ENCODE peak calls at places on chromosome 16, in eight cellular contexts. One of them, this sample, is unnamed.
A peak's percentile ranks its signal among the peaks of the same experiment; 100 is the strongest.

GRCh38 chr16:67015317-67015731 is 13.6 kb upstream of the CBFB start:
- DNase-seq in left cardiac atrium: no peak
- DNase-seq in neural progenitor cell: no peak
- DNase-seq in GM19239: no peak
- DNase-seq in NCI-H69: no peak
- DNase-seq in iPS-NIHi11: no peak
- DNase-seq in A549: no peak
- DNase-seq in activated CD8-positive, alpha-beta memory T cell treated with anti-CD3 and anti-CD28 coated beads for 4 hours: no peak
- DNase-seq in this sample: no peak

GRCh38 chr16:84294196-84295142 is at the start of gene WFDC1:
- DNase-seq in left cardiac atrium: peak; percentile 45
- DNase-seq in neural progenitor cell: peak; percentile 37
- DNase-seq in GM19239: no peak
- DNase-seq in NCI-H69: peak; percentile 37
- DNase-seq in iPS-NIHi11: peak; percentile 31
- DNase-seq in A549: no peak
- DNase-seq in activated CD8-positive, alpha-beta memory T cell treated with anti-CD3 and anti-CD28 coated beads for 4 hours: no peak
- DNase-seq in this sample: no peak

GRCh38 chr16:81319221-81319912 is 4.6 kb downstream of the GAN start:
- DNase-seq in left cardiac atrium: no peak
- DNase-seq in neural progenitor cell: no peak
- DNase-seq in GM19239: no peak
- DNase-seq in NCI-H69: no peak
- DNase-seq in iPS-NIHi11: no peak
- DNase-seq in A549: no peak
- DNase-seq in activated CD8-positive, alpha-beta memory T cell treated with anti-CD3 and anti-CD28 coated beads for 4 hours: no peak
- DNase-seq in this sample: peak; percentile 20

GRCh38 chr16:84788968-84789371 is 30.8 kb upstream of the CRISPLD2 start:
- DNase-seq in left cardiac atrium: no peak
- DNase-seq in neural progenitor cell: no peak
- DNase-seq in GM19239: no peak
- DNase-seq in NCI-H69: no peak
- DNase-seq in iPS-NIHi11: no peak
- DNase-seq in A549: no peak
- DNase-seq in activated CD8-positive, alpha-beta memory T cell treated with anti-CD3 and anti-CD28 coated beads for 4 hours: no peak
- DNase-seq in this sample: no peak

GRCh38 chr16:66720766-66721165 is 24.2 kb upstream of the CMTM4 start:
- DNase-seq in left cardiac atrium: no peak
- DNase-seq in neural progenitor cell: no peak
- DNase-seq in GM19239: no peak
- DNase-seq in NCI-H69: peak; percentile 23
- DNase-seq in iPS-NIHi11: no peak
- DNase-seq in A549: no peak
- DNase-seq in activated CD8-positive, alpha-beta memory T cell treated with anti-CD3 and anti-CD28 coated beads for 4 hours: no peak
- DNase-seq in this sample: no peak

GRCh38 chr16:73457851-73458250 is 409.9 kb upstream of the ZFHX3 start:
- DNase-seq in left cardiac atrium: no peak
- DNase-seq in neural progenitor cell: no peak
- DNase-seq in GM19239: no peak
- DNase-seq in NCI-H69: no peak
- DNase-seq in iPS-NIHi11: no peak
- DNase-seq in A549: no peak
- DNase-seq in activated CD8-positive, alpha-beta memory T cell treated with anti-CD3 and anti-CD28 coated beads for 4 hours: no peak
- DNase-seq in this sample: no peak

GRCh38 chr16:65816556-65816955 is 549.9 kb upstream of the CDH5 start:
- DNase-seq in left cardiac atrium: no peak
- DNase-seq in neural progenitor cell: no peak
- DNase-seq in GM19239: no peak
- DNase-seq in NCI-H69: no peak
- DNase-seq in iPS-NIHi11: no peak
- DNase-seq in A549: no peak
- DNase-seq in activated CD8-positive, alpha-beta memory T cell treated with anti-CD3 and anti-CD28 coated beads for 4 hours: no peak
- DNase-seq in this sample: no peak

GRCh38 chr16:69072640-69072974 is 32.8 kb upstream of the HAS3 start:
- DNase-seq in left cardiac atrium: no peak
- DNase-seq in neural progenitor cell: no peak
- DNase-seq in GM19239: no peak
- DNase-seq in NCI-H69: no peak
- DNase-seq in iPS-NIHi11: no peak
- DNase-seq in A549: no peak
- DNase-seq in activated CD8-positive, alpha-beta memory T cell treated with anti-CD3 and anti-CD28 coated beads for 4 hours: no peak
- DNase-seq in this sample: no peak

GRCh38 chr16:89958068-89958467 is 9.5 kb downstream of the DEF8 start:
- DNase-seq in left cardiac atrium: peak; percentile 47
- DNase-seq in neural progenitor cell: peak; percentile 58
- DNase-seq in GM19239: no peak
- DNase-seq in NCI-H69: no peak
- DNase-seq in iPS-NIHi11: peak; percentile 84
- DNase-seq in A549: peak; percentile 58
- DNase-seq in activated CD8-positive, alpha-beta memory T cell treated with anti-CD3 and anti-CD28 coated beads for 4 hours: no peak
- DNase-seq in this sample: no peak

GRCh38 chr16:75854117-75854516 is 127.8 kb upstream of the CPHXL start:
- DNase-seq in left cardiac atrium: no peak
- DNase-seq in neural progenitor cell: no peak
- DNase-seq in GM19239: no peak
- DNase-seq in NCI-H69: no peak
- DNase-seq in iPS-NIHi11: no peak
- DNase-seq in A549: no peak
- DNase-seq in activated CD8-positive, alpha-beta memory T cell treated with anti-CD3 and anti-CD28 coated beads for 4 hours: no peak
- DNase-seq in this sample: no peak

GRCh38 chr16:71894229-71894920 is 956 bp upstream of the IST1 start:
- DNase-seq in left cardiac atrium: peak; percentile 52
- DNase-seq in neural progenitor cell: peak; percentile 79
- DNase-seq in GM19239: no peak
- DNase-seq in NCI-H69: peak; percentile 66
- DNase-seq in iPS-NIHi11: peak; percentile 17
- DNase-seq in A549: no peak
- DNase-seq in activated CD8-positive, alpha-beta memory T cell treated with anti-CD3 and anti-CD28 coated beads for 4 hours: no peak
- DNase-seq in this sample: no peak

GRCh38 chr16:63361032-63361624 is 1324.9 kb upstream of the CDH8 start:
- DNase-seq in left cardiac atrium: no peak
- DNase-seq in neural progenitor cell: peak; percentile 74
- DNase-seq in GM19239: no peak
- DNase-seq in NCI-H69: peak; percentile 70
- DNase-seq in iPS-NIHi11: peak; percentile 52
- DNase-seq in A549: peak; percentile 14
- DNase-seq in activated CD8-positive, alpha-beta memory T cell treated with anti-CD3 and anti-CD28 coated beads for 4 hours: no peak
- DNase-seq in this sample: peak; percentile 20

GRCh38 chr16:60485877-60486489 is 1550.3 kb downstream of the CDH8 start:
- DNase-seq in left cardiac atrium: no peak
- DNase-seq in neural progenitor cell: no peak
- DNase-seq in GM19239: no peak
- DNase-seq in NCI-H69: no peak
- DNase-seq in iPS-NIHi11: no peak
- DNase-seq in A549: no peak
- DNase-seq in activated CD8-positive, alpha-beta memory T cell treated with anti-CD3 and anti-CD28 coated beads for 4 hours: no peak
- DNase-seq in this sample: no peak

GRCh38 chr16:84511821-84512220 is 7.4 kb upstream of the MEAK7 start:
- DNase-seq in left cardiac atrium: no peak
- DNase-seq in neural progenitor cell: no peak
- DNase-seq in GM19239: no peak
- DNase-seq in NCI-H69: no peak
- DNase-seq in iPS-NIHi11: no peak
- DNase-seq in A549: no peak
- DNase-seq in activated CD8-positive, alpha-beta memory T cell treated with anti-CD3 and anti-CD28 coated beads for 4 hours: no peak
- DNase-seq in this sample: no peak

GRCh38 chr16:84084570-84085270 is 32.0 kb downstream of the MBTPS1 start:
- DNase-seq in left cardiac atrium: peak; percentile 50
- DNase-seq in neural progenitor cell: peak; percentile 83
- DNase-seq in GM19239: peak; percentile 70
- DNase-seq in NCI-H69: peak; percentile 66
- DNase-seq in iPS-NIHi11: peak; percentile 92
- DNase-seq in A549: peak; percentile 89
- DNase-seq in activated CD8-positive, alpha-beta memory T cell treated with anti-CD3 and anti-CD28 coated beads for 4 hours: peak; percentile 32
- DNase-seq in this sample: peak; percentile 10

GRCh38 chr16:89096768-89097527 is 3.3 kb downstream of the ACSF3 start:
- DNase-seq in left cardiac atrium: no peak
- DNase-seq in neural progenitor cell: no peak
- DNase-seq in GM19239: no peak
- DNase-seq in NCI-H69: no peak
- DNase-seq in iPS-NIHi11: no peak
- DNase-seq in A549: no peak
- DNase-seq in activated CD8-positive, alpha-beta memory T cell treated with anti-CD3 and anti-CD28 coated beads for 4 hours: peak; percentile 66
- DNase-seq in this sample: no peak

GRCh38 chr16:17432902-17433576 is 37.7 kb downstream of the XYLT1 start:
- DNase-seq in left cardiac atrium: no peak
- DNase-seq in neural progenitor cell: no peak
- DNase-seq in GM19239: no peak
- DNase-seq in NCI-H69: no peak
- DNase-seq in iPS-NIHi11: no peak
- DNase-seq in A549: no peak
- DNase-seq in activated CD8-positive, alpha-beta memory T cell treated with anti-CD3 and anti-CD28 coated beads for 4 hours: no peak
- DNase-seq in this sample: no peak

GRCh38 chr16:57252148-57252721 is 7.2 kb downstream of the ARL2BP start:
- DNase-seq in left cardiac atrium: no peak
- DNase-seq in neural progenitor cell: no peak
- DNase-seq in GM19239: no peak
- DNase-seq in NCI-H69: no peak
- DNase-seq in iPS-NIHi11: no peak
- DNase-seq in A549: no peak
- DNase-seq in activated CD8-positive, alpha-beta memory T cell treated with anti-CD3 and anti-CD28 coated beads for 4 hours: no peak
- DNase-seq in this sample: no peak

GRCh38 chr16:4920826-4921225 is 16.1 kb downstream of the PPL start:
- DNase-seq in left cardiac atrium: no peak
- DNase-seq in neural progenitor cell: no peak
- DNase-seq in GM19239: no peak
- DNase-seq in NCI-H69: no peak
- DNase-seq in iPS-NIHi11: no peak
- DNase-seq in A549: no peak
- DNase-seq in activated CD8-positive, alpha-beta memory T cell treated with anti-CD3 and anti-CD28 coated beads for 4 hours: no peak
- DNase-seq in this sample: no peak

GRCh38 chr16:24499193-24499814 is 40.1 kb upstream of the RBBP6 start:
- DNase-seq in left cardiac atrium: no peak
- DNase-seq in neural progenitor cell: peak; percentile 79
- DNase-seq in GM19239: no peak
- DNase-seq in NCI-H69: peak; percentile 66
- DNase-seq in iPS-NIHi11: peak; percentile 82
- DNase-seq in A549: peak; percentile 50
- DNase-seq in activated CD8-positive, alpha-beta memory T cell treated with anti-CD3 and anti-CD28 coated beads for 4 hours: no peak
- DNase-seq in this sample: no peak

GRCh38 chr16:3144331-3144881 is 9.6 kb downstream of the ZNF213 start:
- DNase-seq in left cardiac atrium: no peak
- DNase-seq in neural progenitor cell: no peak
- DNase-seq in GM19239: no peak
- DNase-seq in NCI-H69: no peak
- DNase-seq in iPS-NIHi11: no peak
- DNase-seq in A549: no peak
- DNase-seq in activated CD8-positive, alpha-beta memory T cell treated with anti-CD3 and anti-CD28 coated beads for 4 hours: no peak
- DNase-seq in this sample: no peak

GRCh38 chr16:50169555-50170096 is 16.5 kb downstream of the TENT4B start:
- DNase-seq in left cardiac atrium: no peak
- DNase-seq in neural progenitor cell: no peak
- DNase-seq in GM19239: no peak
- DNase-seq in NCI-H69: peak; percentile 33
- DNase-seq in iPS-NIHi11: no peak
- DNase-seq in A549: no peak
- DNase-seq in activated CD8-positive, alpha-beta memory T cell treated with anti-CD3 and anti-CD28 coated beads for 4 hours: no peak
- DNase-seq in this sample: no peak

GRCh38 chr16:71576971-71577370 is at the start of gene TAT:
- DNase-seq in left cardiac atrium: no peak
- DNase-seq in neural progenitor cell: no peak
- DNase-seq in GM19239: no peak
- DNase-seq in NCI-H69: no peak
- DNase-seq in iPS-NIHi11: peak; percentile 44
- DNase-seq in A549: no peak
- DNase-seq in activated CD8-positive, alpha-beta memory T cell treated with anti-CD3 and anti-CD28 coated beads for 4 hours: no peak
- DNase-seq in this sample: no peak

GRCh38 chr16:48862087-48862532 is 252.1 kb upstream of the N4BP1 start:
- DNase-seq in left cardiac atrium: no peak
- DNase-seq in neural progenitor cell: peak; percentile 23
- DNase-seq in GM19239: no peak
- DNase-seq in NCI-H69: peak; percentile 6
- DNase-seq in iPS-NIHi11: peak; percentile 65
- DNase-seq in A549: no peak
- DNase-seq in activated CD8-positive, alpha-beta memory T cell treated with anti-CD3 and anti-CD28 coated beads for 4 hours: no peak
- DNase-seq in this sample: peak; percentile 29

GRCh38 chr16:5011637-5012036 is 22.1 kb downstream of the NAGPA start:
- DNase-seq in left cardiac atrium: no peak
- DNase-seq in neural progenitor cell: no peak
- DNase-seq in GM19239: no peak
- DNase-seq in NCI-H69: no peak
- DNase-seq in iPS-NIHi11: no peak
- DNase-seq in A549: no peak
- DNase-seq in activated CD8-positive, alpha-beta memory T cell treated with anti-CD3 and anti-CD28 coated beads for 4 hours: no peak
- DNase-seq in this sample: no peak

This sample was measured in AG04450.